ENCODE peak calls at places on chromosome 10, in four cellular contexts. M, W, X and Q are unnamed samples.

GRCh38 chr10:35300063-35300699 is 36.1 kb upstream of the CCNY start:
- DNase-seq in M (peak; percentile 31), W (peak; percentile 57), X (peak; percentile 25), Q (no peak)

GRCh38 chr10:91374054-91374453 is 36.1 kb upstream of the HECTD2 start:
- DNase-seq in M (no peak), W (no peak), X (no peak), Q (no peak)

GRCh38 chr10:78937800-78938694 is 130.7 kb upstream of the ZMIZ1 start:
- DNase-seq in M (no peak), W (no peak), X (no peak), Q (no peak)

GRCh38 chr10:44279376-44279775 is 105.5 kb downstream of the CXCL12 start:
- DNase-seq in M (no peak), W (no peak), X (no peak), Q (no peak)

GRCh38 chr10:71086439-71087080 is 125.8 kb upstream of the UNC5B start:
- DNase-seq in M (no peak), W (no peak), X (no peak), Q (no peak)

GRCh38 chr10:103558916-103559315 is 65.4 kb downstream of the NEURL1 start:
- DNase-seq in M (no peak), W (no peak), X (no peak), Q (no peak)

GRCh38 chr10:84341983-84342382 is 13.6 kb downstream of the CCSER2 start:
- DNase-seq in M (no peak), W (no peak), X (no peak), Q (no peak)

GRCh38 chr10:118590334-118590733 is 5.1 kb downstream of the PRLHR start:
- DNase-seq in M (peak; percentile 22), W (no peak), X (no peak), Q (peak; percentile 35)

GRCh38 chr10:62454696-62455451 is 80.7 kb downstream of the ZNF365 start:
- DNase-seq in M (no peak), W (peak; percentile 41), X (no peak), Q (no peak)